ENCODE peak calls at places on chromosomes 16 and 17, in six cellular contexts. One of them, this sample, is unnamed.

GRCh38 chr16:50833929-50834328 is 92.0 kb downstream of the CYLD start:
- DNase-seq in T-cell: no peak
- DNase-seq in hepatocyte: no peak
- DNase-seq in HS-27A: no peak
- DNase-seq in T-helper 17 cell: no peak
- DNase-seq in BJ: no peak
- DNase-seq in this sample: no peak

GRCh38 chr17:55421179-55421934 is at the start of gene MMD:
- DNase-seq in T-helper 17 cell: no peak
- DNase-seq in T-cell: no peak
- DNase-seq in BJ: no peak
- DNase-seq in HS-27A: no peak
- DNase-seq in hepatocyte: peak
- DNase-seq in this sample: peak

GRCh38 chr16:19115148-19116021 is 1.6 kb downstream of the ITPRIPL2 start:
- DNase-seq in hepatocyte: no peak
- DNase-seq in T-cell: no peak
- DNase-seq in HS-27A: no peak
- DNase-seq in BJ: no peak
- DNase-seq in T-helper 17 cell: no peak
- DNase-seq in this sample: no peak

GRCh38 chr16:73054732-73055481 is 7.0 kb upstream of the ZFHX3 start:
- DNase-seq in T-helper 17 cell: no peak
- DNase-seq in hepatocyte: no peak
- DNase-seq in T-cell: no peak
- DNase-seq in BJ: no peak
- DNase-seq in HS-27A: no peak
- DNase-seq in this sample: no peak

GRCh38 chr16:48277158-48277557 is 29.8 kb upstream of the ABCC11 start:
- DNase-seq in hepatocyte: no peak
- DNase-seq in T-helper 17 cell: no peak
- DNase-seq in T-cell: no peak
- DNase-seq in BJ: no peak
- DNase-seq in HS-27A: no peak
- DNase-seq in this sample: no peak

GRCh38 chr17:63772801-63773271 is 561 bp downstream of the CCDC47 start:
- DNase-seq in T-helper 17 cell: no peak
- DNase-seq in T-cell: no peak
- DNase-seq in BJ: no peak
- DNase-seq in HS-27A: no peak
- DNase-seq in hepatocyte: no peak
- DNase-seq in this sample: no peak

GRCh38 chr17:16820161-16820877 is 130.3 kb downstream of the CCDC144A start:
- DNase-seq in T-cell: no peak
- DNase-seq in HS-27A: no peak
- DNase-seq in hepatocyte: no peak
- DNase-seq in T-helper 17 cell: no peak
- DNase-seq in BJ: no peak
- DNase-seq in this sample: no peak

GRCh38 chr17:73068322-73069153 is 23.9 kb downstream of the SLC39A11 start:
- DNase-seq in T-cell: no peak
- DNase-seq in HS-27A: no peak
- DNase-seq in T-helper 17 cell: no peak
- DNase-seq in BJ: peak
- DNase-seq in hepatocyte: peak
- DNase-seq in this sample: no peak

GRCh38 chr17:61574542-61575351 is 16.3 kb downstream of the NACA2 start:
- DNase-seq in T-helper 17 cell: no peak
- DNase-seq in BJ: no peak
- DNase-seq in hepatocyte: peak
- DNase-seq in HS-27A: no peak
- DNase-seq in T-cell: no peak
- DNase-seq in this sample: no peak

GRCh38 chr17:36463916-36464764 is 22.3 kb upstream of the ZNHIT3 start:
- DNase-seq in hepatocyte: peak
- DNase-seq in HS-27A: no peak
- DNase-seq in T-helper 17 cell: no peak
- DNase-seq in T-cell: peak
- DNase-seq in BJ: no peak
- DNase-seq in this sample: peak

This sample was measured in T-helper 9 cell.